ENCODE peak calls at places on chromosomes 3 and 15, in eight cellular contexts. X is PC-3, W is lower lobe of right lung, V is HCT116, Z is breast epithelium, Y is heart left ventricle, J is body of pancreas, T is neural progenitor cell. F is an unnamed sample. For H3K4me1 and H3K36me3, the result is how much of the 10 kb centered on the place peaks cover.

GRCh38 chr15:64163662-64164362 is 990 bp upstream of the PPIB start:
- DNase-seq in X (no peak), W (peak), V (no peak), Z (no peak), Y (no peak), J (peak), T (no peak), F (no peak)

GRCh38 chr3:156459434-156459833 is 95.5 kb downstream of the SSR3 start:
- DNase-seq in X (no peak), W (no peak), V (no peak), Z (no peak), Y (peak), J (peak), T (no peak), F (no peak)

GRCh38 chr3:101852983-101853382 is 3.7 kb downstream of the NFKBIZ start:
- DNase-seq in X (no peak), W (no peak), V (no peak), Z (no peak), Y (no peak), J (no peak), T (no peak), F (no peak)

GRCh38 chr3:36900474-36901443 is 44.1 kb downstream of the TRANK1 start:
- DNase-seq in X (no peak), W (no peak), V (no peak), Z (no peak), Y (no peak), J (no peak), T (no peak), F (no peak)

GRCh38 chr15:48592221-48592731 is 53.2 kb downstream of the FBN1 start:
- DNase-seq in X (no peak), W (no peak), V (no peak), Z (no peak), Y (no peak), J (no peak), T (no peak), F (no peak)

GRCh38 chr3:194139085-194139976 is 3.4 kb downstream of the HES1 start:
- DNase-seq in X (peak), W (no peak), V (no peak), Z (no peak), Y (peak), J (no peak), T (peak), F (peak)

GRCh38 chr3:195260286-195260905 is 10.6 kb downstream of the XXYLT1 start:
- DNase-seq in X (peak), W (no peak), V (no peak), Z (no peak), Y (no peak), J (no peak), T (peak), F (peak)

GRCh38 chr3:134423153-134423552 is 48.9 kb upstream of the AMOTL2 start:
- DNase-seq in X (peak), W (no peak), V (no peak), Z (no peak), Y (no peak), J (no peak), T (peak), F (peak)

GRCh38 chr15:26967719-26968269 is 3.2 kb upstream of the GABRG3 start:
- DNase-seq in X (no peak), W (no peak), V (no peak), Z (no peak), Y (no peak), J (no peak), T (peak), F (no peak)

GRCh38 chr15:34514251-34514760 is 69.1 kb downstream of the GOLGA8B start:
- DNase-seq in X (peak), W (peak), V (no peak), Z (no peak), Y (peak), J (peak), T (peak), F (peak)

GRCh38 chr3:13535905-13536304 is 13.0 kb upstream of the FBLN2 start:
- DNase-seq in X (no peak), W (no peak), V (no peak), Z (no peak), Y (no peak), J (no peak), T (no peak), F (no peak)

GRCh38 chr3:25460751-25461150 is 32.7 kb downstream of the RARB start:
- DNase-seq in X (no peak), W (no peak), V (no peak), Z (no peak), Y (no peak), J (no peak), T (no peak), F (no peak)

GRCh38 chr3:172735014-172735413 is 15.5 kb upstream of the ECT2 start:
- DNase-seq in X (no peak), W (no peak), V (no peak), Z (no peak), Y (no peak), J (no peak), T (no peak), F (no peak)

GRCh38 chr3:12170207-12170606 is 11.5 kb upstream of the TIMP4 start:
- DNase-seq in X (no peak), W (no peak), V (no peak), Z (no peak), Y (no peak), J (no peak), T (no peak), F (peak)

GRCh38 chr3:23701711-23702110 is 104.0 kb upstream of the UBE2E1 start:
- DNase-seq in X (no peak), W (no peak), V (no peak), Z (no peak), Y (no peak), J (no peak), T (peak), F (no peak)

GRCh38 chr3:145518639-145519038 is 642.3 kb downstream of the PLOD2 start:
- DNase-seq in X (no peak), W (no peak), V (no peak), Z (no peak), Y (no peak), J (no peak), T (no peak), F (no peak)

GRCh38 chr3:139491027-139491700 is 14.8 kb upstream of the RBP2 start:
- DNase-seq in X (peak), W (no peak), V (no peak), Z (no peak), Y (no peak), J (peak), T (no peak), F (no peak)

GRCh38 chr3:126349611-126350501 is 7.4 kb downstream of the KLF15 start:
- DNase-seq in X (no peak), W (peak), V (no peak), Z (peak), Y (peak), J (no peak), T (no peak), F (no peak)

GRCh38 chr3:15295506-15295905 is 36.9 kb downstream of the SH3BP5 start:
- DNase-seq in X (no peak), W (no peak), V (no peak), Z (no peak), Y (peak), J (no peak), T (no peak), F (peak)

GRCh38 chr3:22284559-22284958 is 533.5 kb upstream of the ZNF385D start:
- DNase-seq in X (peak), W (no peak), V (no peak), Z (no peak), Y (no peak), J (no peak), T (no peak), F (peak)

GRCh38 chr15:87887177-87887576 is 369.4 kb downstream of the NTRK3 start:
- DNase-seq in X (no peak), W (no peak), V (no peak), Z (no peak), Y (no peak), J (no peak), T (no peak), F (no peak)

GRCh38 chr15:77010842-77011241 is 15.9 kb downstream of the PSTPIP1 start:
- DNase-seq in X (no peak), W (no peak), V (no peak), Z (no peak), Y (no peak), J (no peak), T (no peak), F (no peak)

GRCh38 chr15:60679256-60679655 is 200.3 kb upstream of the ICE2 start:
- DNase-seq in X (no peak), W (no peak), V (no peak), Z (no peak), Y (no peak), J (no peak), T (no peak), F (no peak)

GRCh38 chr15:39591141-39591895 is 10.4 kb downstream of the THBS1 start:
- DNase-seq in X (peak), W (no peak), V (no peak), Z (no peak), Y (no peak), J (no peak), T (no peak), F (peak)

GRCh38 chr3:159059395-159059794 is 257.5 kb downstream of the MFSD1 start:
- DNase-seq in X (no peak), W (no peak), V (no peak), Z (no peak), Y (no peak), J (no peak), T (no peak), F (no peak)

GRCh38 chr3:167575000-167575399 is 78.7 kb downstream of the WDR49 start:
- DNase-seq in X (no peak), W (no peak), V (no peak), Z (no peak), Y (no peak), J (no peak), T (peak), F (no peak)

GRCh38 chr3:150248116-150248864 is 159.8 kb upstream of the TSC22D2 start:
- DNase-seq in X (peak), W (no peak), V (no peak), Z (no peak), Y (no peak), J (no peak), T (no peak), F (no peak)

GRCh38 chr3:171812811-171813210 is 2.5 kb upstream of the PLD1 start:
- DNase-seq in X (no peak), W (no peak), V (no peak), Z (no peak), Y (no peak), J (no peak), T (no peak), F (no peak)

GRCh38 chr15:82139823-82140268 is 94.0 kb upstream of the MEX3B start:
- DNase-seq in X (peak), W (no peak), V (peak), Z (no peak), Y (no peak), J (no peak), T (peak), F (peak)

GRCh38 chr15:82143390-82144047 is 97.7 kb upstream of the MEX3B start:
- DNase-seq in X (no peak), W (no peak), V (no peak), Z (no peak), Y (no peak), J (no peak), T (no peak), F (no peak)

GRCh38 chr15:82138306-82138705 is 92.5 kb upstream of the MEX3B start:
- DNase-seq in X (no peak), W (no peak), V (no peak), Z (no peak), Y (no peak), J (no peak), T (no peak), F (no peak)

GRCh38 chr15:82137261-82137660 is 91.4 kb upstream of the MEX3B start:
- DNase-seq in X (no peak), W (no peak), V (no peak), Z (no peak), Y (no peak), J (no peak), T (no peak), F (no peak)

DNA sequence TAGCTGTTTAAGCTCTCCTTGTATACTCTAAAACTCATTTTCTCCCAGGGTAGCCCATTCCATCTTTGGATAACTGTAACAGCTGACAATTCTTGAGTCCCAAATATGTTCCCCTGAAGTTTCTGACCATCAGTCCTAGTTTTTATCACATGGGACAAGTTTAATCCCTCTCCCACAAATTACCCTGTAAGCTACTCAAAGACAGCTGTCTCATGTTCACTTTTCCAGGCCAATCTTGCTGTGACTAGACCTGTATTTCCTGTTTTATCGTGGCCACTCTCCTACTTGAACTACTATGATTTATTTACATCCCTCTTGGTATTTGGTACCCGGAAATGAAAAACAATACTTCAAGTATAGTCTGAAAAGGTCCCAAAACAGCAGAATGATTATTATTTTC is 95.0 kb upstream of the MEX3B start:
- DNase-seq in X (peak), W (no peak), V (no peak), Z (no peak), Y (no peak), J (no peak), T (no peak), F (no peak)
- H3K4me3 ChIP-seq in X (no peak), W (no peak), V (no peak), Z (no peak), Y (no peak), J (no peak), T (no peak), F (no peak)

GRCh38 chr15:44328135-44328534 is 39.6 kb downstream of the GOLM2 start:
- DNase-seq in X (no peak), W (no peak), V (no peak), Z (no peak), Y (no peak), J (no peak), T (no peak), F (no peak)
- H3K4me1 ChIP-seq in X (under half), W (under half), V (under half), Z (under half), Y (under half), J (under half), T (under half), F (under half)

DNA sequence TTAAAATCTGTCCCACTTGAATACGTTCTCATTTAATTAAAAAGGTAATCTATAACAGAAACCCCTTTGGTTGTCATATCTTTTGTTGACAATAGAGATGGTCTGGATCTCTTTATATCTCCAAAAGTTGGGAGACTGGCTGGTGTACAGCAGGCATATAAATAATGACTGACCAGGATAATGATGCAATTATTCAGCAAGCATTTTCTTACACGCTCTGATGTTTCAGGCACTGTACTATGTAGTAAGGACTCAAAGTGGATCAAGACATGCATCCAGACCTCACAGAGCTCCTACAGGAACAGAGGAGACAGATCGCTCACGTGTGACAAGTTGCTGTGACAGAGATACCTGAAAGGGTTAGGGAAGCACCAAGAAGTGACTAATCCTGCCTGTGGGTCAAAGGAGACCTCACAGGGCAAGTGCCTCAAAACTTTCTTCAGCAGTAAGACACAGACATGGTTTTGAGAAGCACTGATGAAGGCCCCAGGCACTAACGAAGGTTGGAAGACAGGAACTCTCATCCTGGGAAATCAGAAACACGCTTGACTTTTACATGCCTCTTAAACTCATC is 25.7 kb downstream of the VPS39 start:
- DNase-seq in X (no peak), W (no peak), V (no peak), Z (no peak), Y (no peak), J (no peak), T (no peak), F (no peak)
- H3K36me3 ChIP-seq in X (under half), W (half or more), V (under half), Z (under half), Y (half or more), J (under half), T (under half), F (half or more)

DNA sequence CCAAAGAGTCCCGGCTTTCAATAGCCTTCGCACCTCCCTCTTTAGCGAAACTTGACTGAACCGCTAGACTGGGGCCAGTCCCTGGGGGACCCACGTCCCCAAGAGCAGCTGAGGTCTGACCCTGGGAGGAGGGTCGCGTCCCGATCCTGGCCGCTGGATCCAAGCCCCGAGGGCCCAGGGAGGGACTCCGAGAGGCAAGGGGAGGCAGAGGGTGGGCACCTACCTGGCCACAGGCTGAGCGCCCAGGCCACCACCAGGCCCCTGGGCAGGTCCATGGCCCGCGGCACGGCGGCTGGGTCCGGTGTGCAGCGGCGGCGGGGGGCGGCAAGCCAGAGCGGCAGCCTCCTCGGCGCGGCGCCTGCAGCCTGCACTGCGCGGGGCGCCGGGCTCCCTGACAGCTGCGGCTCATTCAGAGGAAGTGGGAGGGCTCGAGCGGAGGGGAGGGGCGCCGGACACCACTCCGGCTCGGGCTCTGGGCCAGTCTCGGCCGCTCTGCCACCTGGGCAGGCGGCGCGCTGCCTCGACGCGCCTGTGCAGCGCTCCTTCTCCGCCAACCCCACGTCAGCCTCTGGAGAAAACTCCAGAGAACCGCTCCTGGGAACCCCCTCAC is at the start of gene ITGA11:
- DNase-seq in X (peak), W (peak), V (no peak), Z (no peak), Y (peak), J (peak), T (peak), F (peak)
- H3K4me3 ChIP-seq in X (no peak), W (peak), V (no peak), Z (peak), Y (peak), J (no peak), T (peak), F (peak)

GRCh38 chr3:187983484-187984124 is 170.4 kb upstream of the LPP start:
- DNase-seq in X (no peak), W (no peak), V (no peak), Z (no peak), Y (peak), J (peak), T (no peak), F (peak)
- H3K4me1 ChIP-seq in X (under half), W (under half), V (under half), Z (under half), Y (under half), J (under half), T (under half), F (under half)

GRCh38 chr3:39407259-39407629 is 724 bp downstream of the RPSA start:
- DNase-seq in X (no peak), W (no peak), V (no peak), Z (no peak), Y (no peak), J (no peak), T (no peak), F (no peak)

GRCh38 chr3:39407773-39408492 is 1.4 kb downstream of the RPSA start:
- DNase-seq in X (no peak), W (no peak), V (no peak), Z (no peak), Y (no peak), J (no peak), T (no peak), F (peak)

GRCh38 chr3:39406368-39407258 is at the start of gene RPSA:
- DNase-seq in X (peak), W (peak), V (peak), Z (peak), Y (peak), J (peak), T (peak), F (peak)

GRCh38 chr3:39409514-39410136 is 3.1 kb downstream of the RPSA start:
- DNase-seq in X (no peak), W (no peak), V (no peak), Z (no peak), Y (no peak), J (no peak), T (no peak), F (no peak)

GRCh38 chr3:39408493-39409372 is 2.2 kb downstream of the RPSA start:
- DNase-seq in X (no peak), W (no peak), V (no peak), Z (no peak), Y (no peak), J (no peak), T (no peak), F (no peak)
- H3K36me3 ChIP-seq in X (half or more), W (half or more), V (under half), Z (under half), Y (half or more), J (under half), T (under half), F (half or more)

GRCh38 chr3:48693826-48694225 is 8.1 kb upstream of the NCKIPSD start:
- DNase-seq in X (no peak), W (no peak), V (no peak), Z (no peak), Y (no peak), J (no peak), T (no peak), F (no peak)
- H3K4me3 ChIP-seq in X (no peak), W (peak), V (no peak), Z (peak), Y (peak), J (no peak), T (no peak), F (no peak)